ENCODE peak calls at places on chromosomes 12 and 14, in nine cellular contexts. One of them, this sample, is unnamed.

GRCh38 chr12:86634706-86635410 is 378.7 kb upstream of the MGAT4C start:
- DNase-seq in lower lobe of right lung: no peak
- DNase-seq in tibial artery: no peak
- DNase-seq in transverse colon: no peak
- DNase-seq in mesenchymal stem cell: peak; percentile 7
- DNase-seq in left lung: no peak
- DNase-seq in IMR-90: peak; percentile 1
- DNase-seq in upper lobe of right lung: no peak
- DNase-seq in GM23338: no peak
- DNase-seq in this sample: no peak

GRCh38 chr12:30974746-30975500 is 48.4 kb downstream of the TSPAN11 start:
- DNase-seq in lower lobe of right lung: no peak
- DNase-seq in GM23338: no peak
- DNase-seq in transverse colon: no peak
- DNase-seq in left lung: no peak
- DNase-seq in tibial artery: no peak
- DNase-seq in IMR-90: no peak
- DNase-seq in upper lobe of right lung: no peak
- DNase-seq in mesenchymal stem cell: no peak
- DNase-seq in this sample: no peak

GRCh38 chr14:78721756-78722455 is 551.7 kb downstream of the NRXN3 start:
- DNase-seq in transverse colon: no peak
- DNase-seq in upper lobe of right lung: no peak
- DNase-seq in IMR-90: no peak
- DNase-seq in GM23338: no peak
- DNase-seq in tibial artery: no peak
- DNase-seq in lower lobe of right lung: no peak
- DNase-seq in mesenchymal stem cell: no peak
- DNase-seq in left lung: no peak
- DNase-seq in this sample: no peak

GRCh38 chr14:104799239-104799599 is 1.7 kb upstream of the ZBTB42 start:
- DNase-seq in transverse colon: no peak
- DNase-seq in GM23338: no peak
- DNase-seq in lower lobe of right lung: no peak
- DNase-seq in IMR-90: no peak
- DNase-seq in tibial artery: no peak
- DNase-seq in upper lobe of right lung: no peak
- DNase-seq in mesenchymal stem cell: no peak
- DNase-seq in left lung: no peak
- DNase-seq in this sample: no peak

GRCh38 chr14:105335735-105336476 is 21.4 kb downstream of the PACS2 start:
- DNase-seq in left lung: peak; percentile 67
- DNase-seq in mesenchymal stem cell: no peak
- DNase-seq in tibial artery: no peak
- DNase-seq in transverse colon: no peak
- DNase-seq in IMR-90: no peak
- DNase-seq in lower lobe of right lung: peak; percentile 32
- DNase-seq in upper lobe of right lung: no peak
- DNase-seq in GM23338: no peak
- DNase-seq in this sample: no peak

GRCh38 chr12:25926536-25926935 is 31.9 kb upstream of the RASSF8 start:
- DNase-seq in tibial artery: no peak
- DNase-seq in mesenchymal stem cell: no peak
- DNase-seq in transverse colon: no peak
- DNase-seq in lower lobe of right lung: no peak
- DNase-seq in upper lobe of right lung: no peak
- DNase-seq in GM23338: no peak
- DNase-seq in IMR-90: no peak
- DNase-seq in left lung: no peak
- DNase-seq in this sample: no peak

GRCh38 chr14:91883770-91884169 is 16.4 kb upstream of the TC2N start:
- DNase-seq in upper lobe of right lung: no peak
- DNase-seq in lower lobe of right lung: no peak
- DNase-seq in tibial artery: peak; percentile 81
- DNase-seq in GM23338: no peak
- DNase-seq in IMR-90: no peak
- DNase-seq in left lung: no peak
- DNase-seq in mesenchymal stem cell: no peak
- DNase-seq in transverse colon: no peak
- DNase-seq in this sample: peak; percentile 82

GRCh38 chr14:79645753-79646362 is 565.4 kb downstream of the DIO2 start:
- DNase-seq in GM23338: no peak
- DNase-seq in mesenchymal stem cell: no peak
- DNase-seq in transverse colon: no peak
- DNase-seq in lower lobe of right lung: no peak
- DNase-seq in tibial artery: no peak
- DNase-seq in IMR-90: no peak
- DNase-seq in left lung: no peak
- DNase-seq in upper lobe of right lung: no peak
- DNase-seq in this sample: no peak

GRCh38 chr12:105740970-105741725 is 397.6 kb downstream of the NUAK1 start:
- DNase-seq in IMR-90: peak; percentile 30
- DNase-seq in left lung: no peak
- DNase-seq in tibial artery: no peak
- DNase-seq in GM23338: no peak
- DNase-seq in lower lobe of right lung: no peak
- DNase-seq in mesenchymal stem cell: peak; percentile 5
- DNase-seq in upper lobe of right lung: no peak
- DNase-seq in transverse colon: no peak
- DNase-seq in this sample: peak; percentile 46

GRCh38 chr14:24092960-24093900 is 881 bp upstream of the PCK2 start:
- DNase-seq in transverse colon: peak; percentile 25
- DNase-seq in mesenchymal stem cell: no peak
- DNase-seq in left lung: peak; percentile 36
- DNase-seq in upper lobe of right lung: no peak
- DNase-seq in GM23338: no peak
- DNase-seq in lower lobe of right lung: no peak
- DNase-seq in IMR-90: no peak
- DNase-seq in tibial artery: no peak
- DNase-seq in this sample: no peak

GRCh38 chr14:50607181-50607580 is 47.2 kb downstream of the ATL1 start:
- DNase-seq in mesenchymal stem cell: no peak
- DNase-seq in transverse colon: no peak
- DNase-seq in tibial artery: no peak
- DNase-seq in IMR-90: peak; percentile 63
- DNase-seq in GM23338: no peak
- DNase-seq in lower lobe of right lung: no peak
- DNase-seq in left lung: no peak
- DNase-seq in upper lobe of right lung: no peak
- DNase-seq in this sample: no peak

GRCh38 chr12:52119398-52120254 is 40.1 kb downstream of the SMIM41 start:
- DNase-seq in upper lobe of right lung: no peak
- DNase-seq in tibial artery: no peak
- DNase-seq in transverse colon: peak; percentile 47
- DNase-seq in lower lobe of right lung: no peak
- DNase-seq in left lung: no peak
- DNase-seq in IMR-90: no peak
- DNase-seq in mesenchymal stem cell: peak; percentile 31
- DNase-seq in GM23338: peak; percentile 95
- DNase-seq in this sample: no peak

GRCh38 chr12:101039848-101040531 is 170.0 kb downstream of the SLC5A8 start:
- DNase-seq in tibial artery: no peak
- DNase-seq in left lung: no peak
- DNase-seq in GM23338: no peak
- DNase-seq in mesenchymal stem cell: no peak
- DNase-seq in IMR-90: no peak
- DNase-seq in upper lobe of right lung: no peak
- DNase-seq in transverse colon: no peak
- DNase-seq in lower lobe of right lung: no peak
- DNase-seq in this sample: no peak

GRCh38 chr14:76718306-76719075 is 42.8 kb upstream of the VASH1 start:
- DNase-seq in transverse colon: no peak
- DNase-seq in GM23338: no peak
- DNase-seq in left lung: no peak
- DNase-seq in upper lobe of right lung: no peak
- DNase-seq in mesenchymal stem cell: no peak
- DNase-seq in lower lobe of right lung: no peak
- DNase-seq in IMR-90: no peak
- DNase-seq in tibial artery: no peak
- DNase-seq in this sample: no peak

GRCh38 chr12:11133816-11134215 is 628 bp downstream of the TAS2R30 start:
- DNase-seq in GM23338: no peak
- DNase-seq in lower lobe of right lung: no peak
- DNase-seq in left lung: no peak
- DNase-seq in upper lobe of right lung: no peak
- DNase-seq in IMR-90: no peak
- DNase-seq in mesenchymal stem cell: no peak
- DNase-seq in tibial artery: no peak
- DNase-seq in transverse colon: no peak
- DNase-seq in this sample: no peak

GRCh38 chr12:8687846-8688601 is 9.8 kb upstream of the RIMKLB start:
- DNase-seq in lower lobe of right lung: no peak
- DNase-seq in IMR-90: peak; percentile 82
- DNase-seq in upper lobe of right lung: no peak
- DNase-seq in transverse colon: peak; percentile 29
- DNase-seq in tibial artery: peak; percentile 59
- DNase-seq in mesenchymal stem cell: peak; percentile 91
- DNase-seq in left lung: no peak
- DNase-seq in GM23338: peak; percentile 56
- DNase-seq in this sample: peak; percentile 87

GRCh38 chr12:82517027-82517426 is 158.7 kb downstream of the METTL25 start:
- DNase-seq in lower lobe of right lung: no peak
- DNase-seq in transverse colon: no peak
- DNase-seq in tibial artery: no peak
- DNase-seq in upper lobe of right lung: no peak
- DNase-seq in IMR-90: peak; percentile 4
- DNase-seq in GM23338: peak; percentile 77
- DNase-seq in mesenchymal stem cell: peak; percentile 9
- DNase-seq in left lung: no peak
- DNase-seq in this sample: no peak

DNA sequence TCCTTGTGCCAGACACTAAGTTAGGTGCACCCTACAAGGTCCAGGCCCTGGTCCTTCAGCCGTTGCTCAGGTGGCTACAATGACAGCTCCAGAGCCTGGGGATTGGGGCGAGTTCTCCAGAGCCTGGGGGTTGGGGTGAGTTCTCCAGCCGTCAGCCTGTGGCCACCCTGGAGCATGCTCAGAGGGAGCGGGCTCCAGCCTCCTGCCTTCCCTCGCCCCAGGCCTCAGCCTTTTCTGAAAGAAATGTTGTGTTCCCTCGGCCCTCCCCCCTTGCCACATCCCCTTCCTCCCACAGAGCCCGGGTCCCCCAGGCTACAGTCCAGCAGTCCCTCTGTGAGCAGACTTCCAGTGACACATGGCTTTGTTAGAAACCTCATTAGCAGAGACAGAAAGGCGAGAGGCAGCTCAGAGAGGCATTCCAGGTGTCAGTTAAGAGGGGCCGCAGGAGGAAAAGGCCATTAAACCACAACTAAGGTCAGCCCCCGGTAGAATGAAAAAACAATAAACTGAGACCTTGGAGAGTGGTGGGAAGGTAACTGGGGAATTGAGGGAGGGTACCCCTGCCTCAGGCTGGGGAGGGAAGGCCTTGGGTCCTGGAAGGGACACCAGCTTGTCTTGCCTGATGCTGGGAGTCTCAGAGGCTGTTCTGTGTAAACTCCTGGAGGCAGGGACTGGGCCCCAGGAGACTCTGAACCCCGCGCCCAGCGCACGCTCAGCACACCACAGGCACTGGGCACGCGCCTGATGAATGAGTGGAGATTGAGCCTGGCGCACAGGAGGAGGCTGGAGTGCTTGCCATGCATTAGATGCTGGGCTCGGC is 23.1 kb upstream of the COL2A1 start:
- DNase-seq in GM23338: no peak
- DNase-seq in upper lobe of right lung: no peak
- DNase-seq in transverse colon: no peak
- DNase-seq in mesenchymal stem cell: no peak
- DNase-seq in IMR-90: no peak
- DNase-seq in lower lobe of right lung: no peak
- DNase-seq in tibial artery: no peak
- DNase-seq in left lung: no peak
- DNase-seq in this sample: no peak
- H3K27me3 ChIP-seq in GM23338: peaks cover 100% of the 10 kb centered on the region
- H3K27me3 ChIP-seq in upper lobe of right lung: no peaks in the 10 kb centered on the region
- H3K27me3 ChIP-seq in transverse colon: no peaks in the 10 kb centered on the region
- H3K27me3 ChIP-seq in mesenchymal stem cell: peaks cover 24% of the 10 kb centered on the region
- H3K27me3 ChIP-seq in IMR-90: peaks cover 61% of the 10 kb centered on the region
- H3K27me3 ChIP-seq in lower lobe of right lung: no peaks in the 10 kb centered on the region
- H3K27me3 ChIP-seq in tibial artery: peaks cover 12% of the 10 kb centered on the region
- H3K27me3 ChIP-seq in left lung: no peaks in the 10 kb centered on the region
- H3K27me3 ChIP-seq in this sample: no peaks in the 10 kb centered on the region

GRCh38 chr12:121085842-121086353 is 46.8 kb upstream of the P2RX7 start:
- DNase-seq in GM23338: no peak
- DNase-seq in IMR-90: no peak
- DNase-seq in tibial artery: no peak
- DNase-seq in left lung: no peak
- DNase-seq in upper lobe of right lung: no peak
- DNase-seq in lower lobe of right lung: no peak
- DNase-seq in mesenchymal stem cell: no peak
- DNase-seq in transverse colon: no peak
- DNase-seq in this sample: no peak
- H3K4me1 ChIP-seq in GM23338: no peaks in the 10 kb centered on the region
- H3K4me1 ChIP-seq in IMR-90: no peaks in the 10 kb centered on the region
- H3K4me1 ChIP-seq in tibial artery: no peaks in the 10 kb centered on the region
- H3K4me1 ChIP-seq in left lung: no peaks in the 10 kb centered on the region
- H3K4me1 ChIP-seq in upper lobe of right lung: no peaks in the 10 kb centered on the region
- H3K4me1 ChIP-seq in lower lobe of right lung: no peaks in the 10 kb centered on the region
- H3K4me1 ChIP-seq in mesenchymal stem cell: no peaks in the 10 kb centered on the region
- H3K4me1 ChIP-seq in transverse colon: no peaks in the 10 kb centered on the region
- H3K4me1 ChIP-seq in this sample: no peaks in the 10 kb centered on the region

DNA sequence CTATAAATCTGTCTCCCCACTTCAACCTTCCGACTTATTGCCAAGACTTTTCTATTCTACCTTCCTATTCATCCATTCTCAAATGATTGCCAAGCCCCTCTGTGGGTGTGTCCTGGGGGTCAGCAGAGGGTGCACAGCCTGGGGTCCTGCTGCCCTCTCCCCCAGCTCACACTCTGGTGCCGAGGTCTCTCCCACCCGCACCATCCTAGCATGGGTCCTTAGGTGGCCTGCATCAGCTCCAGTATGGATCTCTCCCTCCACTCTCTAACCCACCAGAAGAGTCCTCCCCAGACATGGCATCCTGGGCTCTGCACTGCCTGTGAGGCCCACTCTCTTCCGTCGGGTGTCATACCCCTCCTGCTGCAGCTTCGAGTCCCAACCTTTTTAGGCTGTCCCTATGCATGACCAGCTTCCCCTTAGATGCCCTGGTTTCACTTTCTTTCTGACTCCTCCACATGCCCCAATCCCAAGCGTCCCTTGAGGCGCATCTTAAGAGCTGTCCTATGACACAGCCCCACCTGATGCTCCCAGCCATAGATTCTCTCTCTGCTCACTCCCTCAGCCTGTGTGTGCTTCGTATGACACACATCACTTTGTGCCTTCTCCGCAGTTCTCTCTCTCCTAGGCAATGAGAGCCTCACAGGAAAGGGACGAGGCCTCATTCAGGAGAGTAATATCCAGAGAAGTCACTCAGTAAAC is 43.9 kb downstream of the GIT2 start:
- DNase-seq in upper lobe of right lung: no peak
- DNase-seq in IMR-90: no peak
- DNase-seq in GM23338: no peak
- DNase-seq in tibial artery: no peak
- DNase-seq in mesenchymal stem cell: no peak
- DNase-seq in transverse colon: no peak
- DNase-seq in left lung: no peak
- DNase-seq in lower lobe of right lung: no peak
- DNase-seq in this sample: no peak
- H3K4me3 ChIP-seq in upper lobe of right lung: no peak overlapping the region
- H3K4me3 ChIP-seq in IMR-90: no peak overlapping the region
- H3K4me3 ChIP-seq in GM23338: no peak overlapping the region
- H3K4me3 ChIP-seq in tibial artery: no peak overlapping the region
- H3K4me3 ChIP-seq in mesenchymal stem cell: no peak overlapping the region
- H3K4me3 ChIP-seq in transverse colon: no peak overlapping the region
- H3K4me3 ChIP-seq in left lung: no peak overlapping the region
- H3K4me3 ChIP-seq in lower lobe of right lung: no peak overlapping the region
- H3K4me3 ChIP-seq in this sample: no peak overlapping the region

GRCh38 chr12:57641699-57642442 is 8.9 kb upstream of the B4GALNT1 start:
- DNase-seq in tibial artery: no peak
- DNase-seq in IMR-90: no peak
- DNase-seq in upper lobe of right lung: no peak
- DNase-seq in mesenchymal stem cell: no peak
- DNase-seq in lower lobe of right lung: no peak
- DNase-seq in transverse colon: no peak
- DNase-seq in left lung: no peak
- DNase-seq in GM23338: no peak
- DNase-seq in this sample: no peak
- H3K27me3 ChIP-seq in tibial artery: peaks cover 47% of the 10 kb centered on the region
- H3K27me3 ChIP-seq in IMR-90: peaks cover 23% of the 10 kb centered on the region
- H3K27me3 ChIP-seq in upper lobe of right lung: peaks cover 31% of the 10 kb centered on the region
- H3K27me3 ChIP-seq in mesenchymal stem cell: peaks cover 19% of the 10 kb centered on the region
- H3K27me3 ChIP-seq in lower lobe of right lung: peaks cover 7% of the 10 kb centered on the region
- H3K27me3 ChIP-seq in transverse colon: peaks cover 50% of the 10 kb centered on the region
- H3K27me3 ChIP-seq in left lung: no peaks in the 10 kb centered on the region
- H3K27me3 ChIP-seq in GM23338: no peaks in the 10 kb centered on the region
- H3K27me3 ChIP-seq in this sample: no peaks in the 10 kb centered on the region

This sample was measured in uterus.